ENCODE peak calls at places on chromosomes 4 and X, in five cellular contexts. A, J, O, Y and H are unnamed samples.

GRCh38 chr4:5156677-5157076 is 105.4 kb downstream of the STK32B start:
- DNase-seq in A (no peak), J (no peak), O (no peak), Y (no peak), H (no peak)

GRCh38 chr4:140851032-140851636 is 94.9 kb upstream of the TBC1D9 start:
- DNase-seq in A (peak; percentile 69), J (no peak), O (peak; percentile 49), Y (no peak), H (no peak)

GRCh38 chr4:174222266-174222872 is 61.1 kb downstream of the FBXO8 start:
- DNase-seq in A (no peak), J (no peak), O (peak; percentile 28), Y (no peak), H (no peak)

GRCh38 chr4:55568905-55569504 is 22.3 kb upstream of the CLOCK start:
- DNase-seq in A (no peak), J (no peak), O (no peak), Y (no peak), H (no peak)

GRCh38 chr4:145829629-145830395 is 108.8 kb downstream of the ZNF827 start:
- DNase-seq in A (no peak), J (no peak), O (no peak), Y (no peak), H (no peak)

GRCh38 chr4:4641661-4642180 is 99.9 kb upstream of the STX18 start:
- DNase-seq in A (no peak), J (no peak), O (no peak), Y (no peak), H (no peak)

GRCh38 chrX:154409222-154409871 is at the start of gene DNASE1L1:
- DNase-seq in A (peak; percentile 69), J (peak; percentile 91), O (peak; percentile 91), Y (peak; percentile 86), H (peak; percentile 96)

GRCh38 chr4:169254546-169254983 is 16.2 kb downstream of the SH3RF1 start:
- DNase-seq in A (no peak), J (peak; percentile 35), O (peak; percentile 43), Y (no peak), H (no peak)

GRCh38 chrX:9770319-9770718 is 4.7 kb upstream of the GPR143 start:
- DNase-seq in A (no peak), J (no peak), O (no peak), Y (no peak), H (no peak)

GRCh38 chrX:14865201-14865600 is 7.7 kb downstream of the FANCB start:
- DNase-seq in A (no peak), J (no peak), O (no peak), Y (no peak), H (no peak)

GRCh38 chr4:186840222-186840701 is 116.6 kb upstream of the FAT1 start:
- DNase-seq in A (no peak), J (peak; percentile 29), O (no peak), Y (peak; percentile 85), H (no peak)

GRCh38 chrX:119870626-119871131 is 854 bp downstream of the RNF113A start:
- DNase-seq in A (peak; percentile 5), J (no peak), O (no peak), Y (peak; percentile 52), H (no peak)

GRCh38 chr4:145812902-145813301 is 125.7 kb downstream of the ZNF827 start:
- DNase-seq in A (no peak), J (no peak), O (peak; percentile 73), Y (no peak), H (no peak)

GRCh38 chr4:108466936-108467902 is 153.2 kb upstream of the RPL34 start:
- DNase-seq in A (no peak), J (no peak), O (no peak), Y (no peak), H (no peak)

GRCh38 chr4:4325321-4325720 is 35.3 kb downstream of the ZBTB49 start:
- DNase-seq in A (no peak), J (no peak), O (no peak), Y (peak; percentile 3), H (no peak)

GRCh38 chrX:10109695-10110094 is 47.1 kb upstream of the CLCN4 start:
- DNase-seq in A (no peak), J (peak; percentile 55), O (no peak), Y (peak; percentile 90), H (no peak)

GRCh38 chr4:107615809-107616208 is 104.2 kb downstream of the PAPSS1 start:
- DNase-seq in A (no peak), J (no peak), O (no peak), Y (no peak), H (no peak)

GRCh38 chr4:101356928-101357327 is 9.6 kb upstream of the PPP3CA start:
- DNase-seq in A (no peak), J (no peak), O (peak; percentile 78), Y (no peak), H (no peak)

GRCh38 chr4:61886180-61886579 is 686.1 kb downstream of the ADGRL3 start:
- DNase-seq in A (no peak), J (no peak), O (no peak), Y (no peak), H (no peak)
- TF ChIP-seq CTCF in A (no peak), J (no peak), O (no peak), Y (no peak), H (no peak)

GRCh38 chr4:7989654-7990053 is 50.0 kb upstream of the AFAP1 start:
- DNase-seq in A (no peak), J (no peak), O (no peak), Y (no peak), H (no peak)
- TF ChIP-seq CTCF in A (no peak), J (no peak), O (no peak), Y (no peak), H (no peak)

DNA sequence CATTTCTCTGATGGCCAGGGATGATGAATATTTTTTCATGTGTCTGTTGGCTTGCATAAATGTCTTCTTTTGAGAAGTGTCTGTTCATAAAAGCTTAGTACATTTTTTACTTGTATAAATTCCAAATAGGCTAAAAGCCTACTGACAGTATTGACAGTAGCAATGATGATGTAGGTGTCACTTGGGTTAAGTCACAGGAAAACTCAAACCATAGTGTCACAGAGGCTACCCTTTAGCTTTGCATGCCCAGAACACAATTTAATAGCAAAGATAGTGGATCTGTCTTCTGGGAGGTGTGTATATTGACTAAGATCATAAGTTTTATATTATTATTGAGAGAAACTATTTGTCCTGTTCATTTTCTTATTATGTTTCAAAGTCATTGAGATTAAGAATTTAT is 8.1 kb downstream of the RP2 start:
- DNase-seq in A (no peak), J (no peak), O (no peak), Y (no peak), H (no peak)
- TF ChIP-seq CTCF in A (no peak), J (no peak), O (no peak), Y (no peak), H (no peak)

GRCh38 chrX:133749951-133750350 is 235.4 kb downstream of the GPC3 start:
- DNase-seq in A (no peak), J (no peak), O (no peak), Y (no peak), H (no peak)

GRCh38 chrX:133754657-133755056 is 230.7 kb downstream of the GPC3 start:
- DNase-seq in A (no peak), J (no peak), O (no peak), Y (no peak), H (no peak)

GRCh38 chrX:133746593-133746992 is 238.8 kb downstream of the GPC3 start:
- DNase-seq in A (no peak), J (no peak), O (no peak), Y (no peak), H (no peak)

GRCh38 chrX:133745361-133745760 is 240.0 kb downstream of the GPC3 start:
- DNase-seq in A (no peak), J (no peak), O (no peak), Y (no peak), H (no peak)

GRCh38 chrX:133749370-133749769 is 236.0 kb downstream of the GPC3 start:
- DNase-seq in A (no peak), J (no peak), O (no peak), Y (no peak), H (no peak)
- TF ChIP-seq CTCF in A (no peak), J (no peak), O (no peak), Y (no peak), H (no peak)

GRCh38 chrX:102599084-102599949 is at the start of gene ARMCX5:
- DNase-seq in A (peak; percentile 56), J (peak; percentile 78), O (peak; percentile 94), Y (peak; percentile 83), H (no peak)
- TF ChIP-seq CTCF in A (no peak), J (no peak), O (no peak), Y (peak; percentile 21), H (no peak)

DNA sequence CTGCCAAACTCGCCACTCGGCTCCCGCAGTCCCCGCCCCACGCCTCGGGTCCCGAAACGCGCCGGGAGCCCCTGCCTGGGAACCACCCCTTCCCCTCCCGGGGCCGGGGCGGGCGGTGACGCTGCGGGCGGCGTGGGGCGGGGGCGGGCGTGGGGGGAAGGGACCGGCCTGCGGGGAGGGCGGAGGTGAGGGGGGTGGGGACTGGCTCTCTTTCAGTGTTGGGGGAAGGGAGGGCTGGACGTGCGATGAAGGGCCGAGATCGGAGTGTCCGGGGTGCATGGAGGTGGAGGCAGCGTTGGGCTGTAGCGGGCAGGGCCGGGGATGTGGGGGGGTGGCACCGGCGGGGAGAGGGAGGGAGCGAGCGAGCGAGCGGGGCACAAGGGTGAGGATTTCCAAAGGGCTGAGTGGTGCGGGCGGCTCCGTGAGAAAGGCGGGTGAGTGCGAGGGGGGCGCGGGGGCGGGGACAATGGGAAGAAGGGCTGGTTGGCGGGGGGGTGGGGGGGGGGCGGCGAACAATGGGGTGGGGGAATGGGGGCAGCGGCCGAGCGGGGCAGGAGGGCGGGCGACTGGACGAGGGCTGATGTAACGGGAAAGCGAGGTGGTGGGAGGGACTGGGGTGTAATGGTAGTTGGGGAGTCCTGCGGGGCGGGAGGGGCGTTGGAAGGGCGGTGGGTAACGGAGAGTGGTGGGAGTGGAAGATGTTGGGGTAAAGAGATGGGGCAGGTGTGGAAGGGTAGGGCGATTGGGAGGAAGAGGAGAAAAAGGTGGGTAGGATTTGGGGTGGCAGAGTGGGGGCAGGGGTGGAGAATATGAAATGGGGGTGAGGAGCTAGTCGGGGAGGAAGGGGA is 580 bp downstream of the DCUN1D4 start:
- DNase-seq in A (peak; percentile 56), J (peak; percentile 79), O (peak; percentile 58), Y (peak; percentile 92), H (peak; percentile 88)
- TF ChIP-seq CTCF in A (no peak), J (no peak), O (no peak), Y (no peak), H (no peak)

GRCh38 chrX:150408561-150408960 is 45.4 kb downstream of the MAMLD1 start:
- DNase-seq in A (no peak), J (no peak), O (no peak), Y (no peak), H (no peak)

GRCh38 chrX:150405006-150405405 is 41.9 kb downstream of the MAMLD1 start:
- DNase-seq in A (no peak), J (no peak), O (no peak), Y (no peak), H (no peak)

GRCh38 chrX:150408007-150408406 is 44.9 kb downstream of the MAMLD1 start:
- DNase-seq in A (no peak), J (no peak), O (no peak), Y (no peak), H (no peak)

GRCh38 chrX:150406559-150406958 is 43.4 kb downstream of the MAMLD1 start:
- DNase-seq in A (no peak), J (no peak), O (no peak), Y (no peak), H (no peak)

DNA sequence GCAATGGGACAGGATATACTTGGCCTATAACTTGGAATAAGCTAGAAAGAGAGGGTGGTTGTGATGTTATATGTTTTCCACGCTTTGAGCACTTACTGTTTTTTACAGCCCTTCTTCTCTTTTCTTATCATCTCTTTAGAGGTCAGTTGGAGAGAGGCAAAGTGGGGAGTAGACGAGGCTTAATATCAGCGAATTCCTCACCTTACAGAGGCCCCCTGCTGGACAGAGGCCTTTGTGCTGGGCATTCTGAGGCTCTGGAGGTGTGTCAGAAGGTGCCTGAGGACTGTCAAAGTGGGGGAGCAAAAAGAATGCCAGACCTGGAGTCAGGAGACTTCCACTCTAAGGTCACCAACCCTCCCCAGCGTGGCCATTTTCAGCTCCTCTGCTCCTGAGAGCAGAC is 42.5 kb downstream of the MAMLD1 start:
- DNase-seq in A (peak; percentile 7), J (no peak), O (peak; percentile 11), Y (no peak), H (no peak)
- TF ChIP-seq CTCF in A (no peak), J (no peak), O (no peak), Y (no peak), H (no peak)